ENCODE peak calls at places on chromosomes 1 and 21, in ten cellular contexts. E, A, G, B, M, X, W, O, J and H are unnamed samples.

GRCh38 chr21:46056450-46056903 is 41.4 kb upstream of the COL6A2 start:
- DNase-seq in E (peak), A (no peak), G (no peak), B (peak), M (peak), X (peak), W (no peak), O (no peak), J (no peak), H (no peak)

GRCh38 chr1:177024623-177025022 is 139.9 kb downstream of the ASTN1 start:
- DNase-seq in E (no peak), A (no peak), G (no peak), B (no peak), M (no peak), X (no peak), W (no peak), O (no peak), J (no peak), H (no peak)

GRCh38 chr1:41823453-41823852 is 95.3 kb downstream of the HIVEP3 start:
- DNase-seq in E (peak), A (no peak), G (no peak), B (peak), M (no peak), X (no peak), W (no peak), O (no peak), J (peak), H (no peak)

GRCh38 chr1:47866631-47867446 is 130.3 kb downstream of the TRABD2B start:
- DNase-seq in E (no peak), A (no peak), G (no peak), B (no peak), M (no peak), X (no peak), W (no peak), O (no peak), J (no peak), H (no peak)

GRCh38 chr1:225329041-225329440 is 98.8 kb downstream of the LBR start:
- DNase-seq in E (no peak), A (no peak), G (no peak), B (no peak), M (no peak), X (no peak), W (no peak), O (no peak), J (no peak), H (no peak)

GRCh38 chr1:162023547-162024501 is at the start of gene OLFML2B:
- DNase-seq in E (peak), A (peak), G (peak), B (peak), M (peak), X (peak), W (peak), O (peak), J (peak), H (peak)

GRCh38 chr1:235831148-235831547 is 35.6 kb downstream of the LYST start:
- DNase-seq in E (no peak), A (no peak), G (no peak), B (peak), M (peak), X (no peak), W (no peak), O (no peak), J (no peak), H (no peak)

GRCh38 chr1:43499882-43500281 is 30.8 kb upstream of the PTPRF start:
- DNase-seq in E (no peak), A (no peak), G (no peak), B (no peak), M (no peak), X (no peak), W (no peak), O (no peak), J (no peak), H (no peak)

GRCh38 chr1:115828101-115829022 is 12.6 kb downstream of the NHLH2 start:
- DNase-seq in E (no peak), A (no peak), G (no peak), B (no peak), M (no peak), X (peak), W (no peak), O (no peak), J (no peak), H (no peak)

GRCh38 chr1:112540395-112540794 is 31.6 kb downstream of the WNT2B start:
- DNase-seq in E (no peak), A (no peak), G (no peak), B (peak), M (peak), X (no peak), W (no peak), O (no peak), J (no peak), H (no peak)

GRCh38 chr1:197284325-197284724 is 16.3 kb downstream of the CRB1 start:
- DNase-seq in E (no peak), A (no peak), G (no peak), B (no peak), M (no peak), X (no peak), W (no peak), O (no peak), J (no peak), H (no peak)

GRCh38 chr1:92291372-92291999 is 7.3 kb downstream of the GLMN start:
- DNase-seq in E (peak), A (peak), G (peak), B (peak), M (peak), X (no peak), W (no peak), O (no peak), J (peak), H (no peak)

GRCh38 chr1:204716687-204717086 is 31.1 kb upstream of the LRRN2 start:
- DNase-seq in E (no peak), A (no peak), G (no peak), B (no peak), M (no peak), X (no peak), W (no peak), O (no peak), J (no peak), H (no peak)

GRCh38 chr1:78892251-78892650 is 114.3 kb downstream of the ADGRL4 start:
- DNase-seq in E (no peak), A (no peak), G (no peak), B (peak), M (peak), X (no peak), W (no peak), O (no peak), J (no peak), H (no peak)

GRCh38 chr1:20141001-20141400 is 1.9 kb downstream of the PLA2G2F start:
- DNase-seq in E (no peak), A (no peak), G (no peak), B (no peak), M (no peak), X (no peak), W (no peak), O (no peak), J (no peak), H (no peak)

GRCh38 chr1:220294754-220295419 is 22.6 kb upstream of the RAB3GAP2 start:
- DNase-seq in E (no peak), A (no peak), G (no peak), B (peak), M (no peak), X (no peak), W (no peak), O (no peak), J (no peak), H (no peak)

GRCh38 chr1:107531065-107531908 is 390.4 kb downstream of the NTNG1 start:
- DNase-seq in E (no peak), A (no peak), G (no peak), B (no peak), M (no peak), X (no peak), W (no peak), O (no peak), J (no peak), H (no peak)

GRCh38 chr1:33634806-33635205 is 162.4 kb downstream of the ZSCAN20 start:
- DNase-seq in E (peak), A (peak), G (peak), B (peak), M (no peak), X (peak), W (no peak), O (no peak), J (peak), H (no peak)

GRCh38 chr1:3942416-3943122 is 42.5 kb upstream of the C1orf174 start:
- DNase-seq in E (no peak), A (no peak), G (no peak), B (no peak), M (no peak), X (no peak), W (no peak), O (no peak), J (no peak), H (no peak)

GRCh38 chr1:18299441-18300338 is 181.0 kb upstream of the KLHDC7A start:
- DNase-seq in E (no peak), A (peak), G (peak), B (no peak), M (no peak), X (no peak), W (no peak), O (no peak), J (no peak), H (no peak)

GRCh38 chr1:96370752-96371151 is 350.8 kb upstream of the PTBP2 start:
- DNase-seq in E (no peak), A (no peak), G (no peak), B (peak), M (peak), X (no peak), W (no peak), O (no peak), J (no peak), H (no peak)

GRCh38 chr1:246113555-246114095 is 393.5 kb downstream of the SMYD3 start:
- DNase-seq in E (no peak), A (no peak), G (no peak), B (no peak), M (no peak), X (no peak), W (no peak), O (no peak), J (no peak), H (no peak)

GRCh38 chr1:201535778-201536245 is 3.1 kb upstream of the NAV1 start:
- DNase-seq in E (no peak), A (no peak), G (no peak), B (peak), M (no peak), X (no peak), W (no peak), O (no peak), J (no peak), H (no peak)

GRCh38 chr1:43366179-43366578 is 1.6 kb downstream of the ELOVL1 start:
- DNase-seq in E (peak), A (no peak), G (no peak), B (no peak), M (no peak), X (no peak), W (no peak), O (no peak), J (no peak), H (no peak)

GRCh38 chr1:24586970-24587820 is 31.3 kb downstream of the NCMAP start:
- DNase-seq in E (peak), A (peak), G (peak), B (peak), M (peak), X (no peak), W (peak), O (peak), J (peak), H (peak)

GRCh38 chr21:39313042-39313456 is 383 bp downstream of the BRWD1 start:
- DNase-seq in E (no peak), A (no peak), G (peak), B (no peak), M (no peak), X (peak), W (no peak), O (peak), J (no peak), H (peak)

GRCh38 chr1:36864182-36865079 is 169.9 kb downstream of the GRIK3 start:
- DNase-seq in E (no peak), A (peak), G (no peak), B (no peak), M (no peak), X (no peak), W (no peak), O (no peak), J (peak), H (no peak)

GRCh38 chr1:117671781-117672501 is 66.1 kb downstream of the TENT5C start:
- DNase-seq in E (peak), A (no peak), G (no peak), B (peak), M (no peak), X (peak), W (no peak), O (no peak), J (peak), H (no peak)

GRCh38 chr1:237186733-237187132 is 144.7 kb downstream of the RYR2 start:
- DNase-seq in E (no peak), A (no peak), G (no peak), B (no peak), M (no peak), X (no peak), W (no peak), O (no peak), J (no peak), H (no peak)

GRCh38 chr21:46416551-46416950 is 42.1 kb upstream of the DIP2A start:
- DNase-seq in E (no peak), A (no peak), G (no peak), B (no peak), M (no peak), X (peak), W (no peak), O (no peak), J (no peak), H (no peak)

GRCh38 chr21:44441041-44441400 is 14.3 kb upstream of the LRRC3 start:
- DNase-seq in E (no peak), A (no peak), G (no peak), B (no peak), M (no peak), X (no peak), W (no peak), O (no peak), J (no peak), H (no peak)

GRCh38 chr1:42935313-42935624 is 23.4 kb downstream of the SLC2A1 start:
- DNase-seq in E (no peak), A (no peak), G (no peak), B (no peak), M (no peak), X (no peak), W (no peak), O (no peak), J (no peak), H (no peak)

GRCh38 chr1:12435639-12436344 is 182.2 kb downstream of the DHRS3 start:
- DNase-seq in E (no peak), A (peak), G (no peak), B (peak), M (no peak), X (no peak), W (no peak), O (no peak), J (no peak), H (no peak)

GRCh38 chr1:153534933-153535663 is 693 bp downstream of the S100A6 start:
- DNase-seq in E (peak), A (peak), G (peak), B (peak), M (no peak), X (peak), W (no peak), O (no peak), J (no peak), H (no peak)

GRCh38 chr1:27811741-27812500 is 18.7 kb upstream of the PPP1R8 start:
- DNase-seq in E (no peak), A (no peak), G (no peak), B (no peak), M (no peak), X (no peak), W (no peak), O (no peak), J (no peak), H (no peak)

GRCh38 chr1:9628541-9629444 is 22.7 kb upstream of the PIK3CD start:
- DNase-seq in E (no peak), A (peak), G (no peak), B (no peak), M (no peak), X (no peak), W (peak), O (peak), J (no peak), H (peak)